ENCODE peak calls at places on chromosomes 7 and 10, in eight cellular contexts. One of them, this sample, is unnamed.

GRCh38 chr10:3780056-3780765 is 4.8 kb downstream of the KLF6 start:
- DNase-seq in uterus: no peak
- DNase-seq in HCT116: no peak
- DNase-seq in PC-3: peak; percentile 61
- DNase-seq in OCI-LY7: no peak
- DNase-seq in neural progenitor cell: no peak
- DNase-seq in body of pancreas: no peak
- DNase-seq in endodermal cell: peak; percentile 54
- DNase-seq in this sample: no peak

GRCh38 chr7:66503036-66503370 is 125.7 kb upstream of the KCTD7 start:
- DNase-seq in uterus: no peak
- DNase-seq in HCT116: no peak
- DNase-seq in PC-3: no peak
- DNase-seq in OCI-LY7: no peak
- DNase-seq in neural progenitor cell: no peak
- DNase-seq in body of pancreas: no peak
- DNase-seq in endodermal cell: no peak
- DNase-seq in this sample: peak; percentile 58

GRCh38 chr10:110885932-110886674 is 14.4 kb downstream of the PDCD4 start:
- DNase-seq in uterus: no peak
- DNase-seq in HCT116: no peak
- DNase-seq in PC-3: peak; percentile 80
- DNase-seq in OCI-LY7: no peak
- DNase-seq in neural progenitor cell: no peak
- DNase-seq in body of pancreas: no peak
- DNase-seq in endodermal cell: no peak
- DNase-seq in this sample: no peak

GRCh38 chr7:67692425-67692824 is 695.8 kb downstream of the TYW1 start:
- DNase-seq in uterus: no peak
- DNase-seq in HCT116: no peak
- DNase-seq in PC-3: peak; percentile 14
- DNase-seq in OCI-LY7: no peak
- DNase-seq in neural progenitor cell: no peak
- DNase-seq in body of pancreas: peak; percentile 58
- DNase-seq in endodermal cell: no peak
- DNase-seq in this sample: no peak

GRCh38 chr7:44602576-44602910 is 3.9 kb upstream of the OGDH start:
- DNase-seq in uterus: no peak
- DNase-seq in HCT116: no peak
- DNase-seq in PC-3: no peak
- DNase-seq in OCI-LY7: no peak
- DNase-seq in neural progenitor cell: no peak
- DNase-seq in body of pancreas: no peak
- DNase-seq in endodermal cell: no peak
- DNase-seq in this sample: no peak

GRCh38 chr10:60282771-60283353 is 106.8 kb downstream of the ANK3 start:
- DNase-seq in uterus: no peak
- DNase-seq in HCT116: no peak
- DNase-seq in PC-3: peak; percentile 99
- DNase-seq in OCI-LY7: peak; percentile 8
- DNase-seq in neural progenitor cell: no peak
- DNase-seq in body of pancreas: peak; percentile 54
- DNase-seq in endodermal cell: no peak
- DNase-seq in this sample: no peak

GRCh38 chr7:41882745-41883527 is 180.0 kb upstream of the INHBA start:
- DNase-seq in uterus: no peak
- DNase-seq in HCT116: no peak
- DNase-seq in PC-3: no peak
- DNase-seq in OCI-LY7: no peak
- DNase-seq in neural progenitor cell: no peak
- DNase-seq in body of pancreas: no peak
- DNase-seq in endodermal cell: no peak
- DNase-seq in this sample: no peak

GRCh38 chr7:84422790-84423189 is 228.2 kb upstream of the SEMA3A start:
- DNase-seq in uterus: no peak
- DNase-seq in HCT116: no peak
- DNase-seq in PC-3: peak; percentile 31
- DNase-seq in OCI-LY7: no peak
- DNase-seq in neural progenitor cell: no peak
- DNase-seq in body of pancreas: no peak
- DNase-seq in endodermal cell: no peak
- DNase-seq in this sample: no peak

GRCh38 chr10:105644978-105645377 is 1003.9 kb downstream of the SORCS3 start:
- DNase-seq in uterus: no peak
- DNase-seq in HCT116: no peak
- DNase-seq in PC-3: no peak
- DNase-seq in OCI-LY7: no peak
- DNase-seq in neural progenitor cell: no peak
- DNase-seq in body of pancreas: no peak
- DNase-seq in endodermal cell: no peak
- DNase-seq in this sample: no peak

GRCh38 chr7:19397917-19398316 is 252.7 kb upstream of the FERD3L start:
- DNase-seq in uterus: no peak
- DNase-seq in HCT116: no peak
- DNase-seq in PC-3: peak; percentile 77
- DNase-seq in OCI-LY7: no peak
- DNase-seq in neural progenitor cell: no peak
- DNase-seq in body of pancreas: peak; percentile 8
- DNase-seq in endodermal cell: no peak
- DNase-seq in this sample: no peak

GRCh38 chr10:11715815-11716494 is 26.2 kb upstream of the ECHDC3 start:
- DNase-seq in uterus: no peak
- DNase-seq in HCT116: no peak
- DNase-seq in PC-3: peak; percentile 90
- DNase-seq in OCI-LY7: no peak
- DNase-seq in neural progenitor cell: no peak
- DNase-seq in body of pancreas: peak; percentile 49
- DNase-seq in endodermal cell: no peak
- DNase-seq in this sample: peak; percentile 81

GRCh38 chr7:80135306-80136104 is 874 bp downstream of the GNAI1 start:
- DNase-seq in uterus: peak; percentile 15
- DNase-seq in HCT116: no peak
- DNase-seq in PC-3: peak; percentile 18
- DNase-seq in OCI-LY7: no peak
- DNase-seq in neural progenitor cell: peak; percentile 54
- DNase-seq in body of pancreas: no peak
- DNase-seq in endodermal cell: peak; percentile 69
- DNase-seq in this sample: no peak

GRCh38 chr7:22343071-22343470 is 13.9 kb downstream of the RAPGEF5 start:
- DNase-seq in uterus: no peak
- DNase-seq in HCT116: no peak
- DNase-seq in PC-3: no peak
- DNase-seq in OCI-LY7: no peak
- DNase-seq in neural progenitor cell: no peak
- DNase-seq in body of pancreas: no peak
- DNase-seq in endodermal cell: no peak
- DNase-seq in this sample: no peak

GRCh38 chr7:56083150-56083785 is 9.5 kb downstream of the PHKG1 start:
- DNase-seq in uterus: no peak
- DNase-seq in HCT116: no peak
- DNase-seq in PC-3: no peak
- DNase-seq in OCI-LY7: no peak
- DNase-seq in neural progenitor cell: no peak
- DNase-seq in body of pancreas: peak; percentile 43
- DNase-seq in endodermal cell: no peak
- DNase-seq in this sample: peak; percentile 59

GRCh38 chr7:13879143-13879542 is 110.3 kb downstream of the ETV1 start:
- DNase-seq in uterus: no peak
- DNase-seq in HCT116: no peak
- DNase-seq in PC-3: no peak
- DNase-seq in OCI-LY7: no peak
- DNase-seq in neural progenitor cell: no peak
- DNase-seq in body of pancreas: no peak
- DNase-seq in endodermal cell: no peak
- DNase-seq in this sample: no peak

GRCh38 chr10:15120523-15120922 is 23.4 kb downstream of the RPP38 start:
- DNase-seq in uterus: no peak
- DNase-seq in HCT116: no peak
- DNase-seq in PC-3: peak; percentile 71
- DNase-seq in OCI-LY7: no peak
- DNase-seq in neural progenitor cell: no peak
- DNase-seq in body of pancreas: no peak
- DNase-seq in endodermal cell: no peak
- DNase-seq in this sample: no peak

DNA sequence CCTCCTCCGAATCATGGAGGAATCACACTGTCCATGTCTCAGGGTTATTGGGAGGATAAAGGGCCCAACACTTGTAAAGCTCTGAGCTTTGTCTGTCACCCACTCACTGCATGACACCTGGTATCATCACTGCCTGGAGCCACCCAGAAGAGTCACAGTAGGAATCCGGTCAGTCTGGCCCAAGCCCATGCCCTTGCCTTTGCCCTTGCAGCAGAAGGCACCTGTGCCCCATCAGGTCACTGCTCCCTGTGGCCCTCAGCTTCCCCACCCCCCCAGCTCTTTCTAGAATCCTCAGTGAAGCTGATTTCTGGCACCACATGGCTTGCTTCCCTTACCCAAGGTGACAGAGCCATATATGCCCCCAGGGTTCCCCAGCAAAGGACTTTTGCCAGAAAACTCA is 14.4 kb downstream of the LDB3 start:
- DNase-seq in uterus: no peak
- DNase-seq in HCT116: no peak
- DNase-seq in PC-3: no peak
- DNase-seq in OCI-LY7: no peak
- DNase-seq in neural progenitor cell: no peak
- DNase-seq in body of pancreas: no peak
- DNase-seq in endodermal cell: no peak
- DNase-seq in this sample: no peak
- H3K4me1 ChIP-seq in uterus: no peaks in the 10 kb centered on the region
- H3K4me1 ChIP-seq in HCT116: no peaks in the 10 kb centered on the region
- H3K4me1 ChIP-seq in PC-3: no peaks in the 10 kb centered on the region
- H3K4me1 ChIP-seq in OCI-LY7: no peaks in the 10 kb centered on the region
- H3K4me1 ChIP-seq in neural progenitor cell: peaks cover 17% of the 10 kb centered on the region
- H3K4me1 ChIP-seq in body of pancreas: no peaks in the 10 kb centered on the region
- H3K4me1 ChIP-seq in endodermal cell: no peaks in the 10 kb centered on the region
- H3K4me1 ChIP-seq in this sample: no peaks in the 10 kb centered on the region

GRCh38 chr7:72335561-72336381 is 76.4 kb downstream of the CALN1 start:
- DNase-seq in uterus: no peak
- DNase-seq in HCT116: no peak
- DNase-seq in PC-3: no peak
- DNase-seq in OCI-LY7: no peak
- DNase-seq in neural progenitor cell: peak; percentile 68
- DNase-seq in body of pancreas: no peak
- DNase-seq in endodermal cell: peak; percentile 89
- DNase-seq in this sample: no peak
- H3K4me3 ChIP-seq in uterus: no peak overlapping the region
- H3K4me3 ChIP-seq in HCT116: no peak overlapping the region
- H3K4me3 ChIP-seq in PC-3: no peak overlapping the region
- H3K4me3 ChIP-seq in OCI-LY7: no peak overlapping the region
- H3K4me3 ChIP-seq in neural progenitor cell: peak overlapping the region; percentile 87
- H3K4me3 ChIP-seq in body of pancreas: no peak overlapping the region
- H3K4me3 ChIP-seq in endodermal cell: peak overlapping the region; percentile 81
- H3K4me3 ChIP-seq in this sample: no peak overlapping the region

GRCh38 chr7:35781200-35781701 is 19.6 kb upstream of the SEPTIN7 start:
- DNase-seq in uterus: no peak
- DNase-seq in HCT116: no peak
- DNase-seq in PC-3: no peak
- DNase-seq in OCI-LY7: no peak
- DNase-seq in neural progenitor cell: no peak
- DNase-seq in body of pancreas: no peak
- DNase-seq in endodermal cell: no peak
- DNase-seq in this sample: no peak

GRCh38 chr7:35787925-35788324 is 12.9 kb upstream of the SEPTIN7 start:
- DNase-seq in uterus: no peak
- DNase-seq in HCT116: no peak
- DNase-seq in PC-3: no peak
- DNase-seq in OCI-LY7: no peak
- DNase-seq in neural progenitor cell: no peak
- DNase-seq in body of pancreas: no peak
- DNase-seq in endodermal cell: no peak
- DNase-seq in this sample: no peak

GRCh38 chr7:35784332-35784731 is 16.5 kb upstream of the SEPTIN7 start:
- DNase-seq in uterus: no peak
- DNase-seq in HCT116: no peak
- DNase-seq in PC-3: no peak
- DNase-seq in OCI-LY7: no peak
- DNase-seq in neural progenitor cell: no peak
- DNase-seq in body of pancreas: no peak
- DNase-seq in endodermal cell: no peak
- DNase-seq in this sample: no peak

GRCh38 chr7:35781767-35782515 is 18.9 kb upstream of the SEPTIN7 start:
- DNase-seq in uterus: no peak
- DNase-seq in HCT116: no peak
- DNase-seq in PC-3: no peak
- DNase-seq in OCI-LY7: no peak
- DNase-seq in neural progenitor cell: no peak
- DNase-seq in body of pancreas: no peak
- DNase-seq in endodermal cell: no peak
- DNase-seq in this sample: no peak

DNA sequence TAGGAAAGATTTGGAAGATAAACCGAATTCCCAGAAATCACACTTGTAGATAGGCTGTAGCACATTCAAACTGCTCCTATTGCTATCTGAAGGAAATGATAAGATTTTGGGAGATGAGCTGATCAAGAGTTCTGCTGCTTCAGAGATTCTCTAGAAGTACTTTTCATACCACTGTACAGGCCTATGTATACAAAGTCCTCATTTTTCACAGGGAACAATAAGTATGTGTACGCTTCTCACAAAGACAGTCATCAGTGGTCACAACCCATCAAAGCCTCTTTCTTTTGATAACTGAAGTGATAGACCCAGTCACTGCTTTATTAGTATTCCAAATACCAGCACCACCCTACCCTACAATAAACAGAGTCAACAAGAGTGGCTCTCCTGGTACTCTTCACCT is 15.6 kb upstream of the SEPTIN7 start:
- DNase-seq in uterus: no peak
- DNase-seq in HCT116: no peak
- DNase-seq in PC-3: no peak
- DNase-seq in OCI-LY7: no peak
- DNase-seq in neural progenitor cell: no peak
- DNase-seq in body of pancreas: no peak
- DNase-seq in endodermal cell: no peak
- DNase-seq in this sample: no peak
- H3K4me1 ChIP-seq in uterus: no peaks in the 10 kb centered on the region
- H3K4me1 ChIP-seq in HCT116: no peaks in the 10 kb centered on the region
- H3K4me1 ChIP-seq in PC-3: no peaks in the 10 kb centered on the region
- H3K4me1 ChIP-seq in OCI-LY7: no peaks in the 10 kb centered on the region
- H3K4me1 ChIP-seq in neural progenitor cell: no peaks in the 10 kb centered on the region
- H3K4me1 ChIP-seq in body of pancreas: no peaks in the 10 kb centered on the region
- H3K4me1 ChIP-seq in endodermal cell: peaks cover 10% of the 10 kb centered on the region
- H3K4me1 ChIP-seq in this sample: no peaks in the 10 kb centered on the region

GRCh38 chr10:101217450-101218281 is 11.6 kb downstream of the LBX1 start:
- DNase-seq in uterus: no peak
- DNase-seq in HCT116: no peak
- DNase-seq in PC-3: peak; percentile 62
- DNase-seq in OCI-LY7: no peak
- DNase-seq in neural progenitor cell: peak; percentile 96
- DNase-seq in body of pancreas: peak; percentile 49
- DNase-seq in endodermal cell: peak; percentile 94
- DNase-seq in this sample: no peak
- H3K4me3 ChIP-seq in uterus: no peak overlapping the region
- H3K4me3 ChIP-seq in HCT116: no peak overlapping the region
- H3K4me3 ChIP-seq in PC-3: peak overlapping the region; percentile 28
- H3K4me3 ChIP-seq in OCI-LY7: no peak overlapping the region
- H3K4me3 ChIP-seq in neural progenitor cell: peak overlapping the region; percentile 25
- H3K4me3 ChIP-seq in body of pancreas: no peak overlapping the region
- H3K4me3 ChIP-seq in endodermal cell: no peak overlapping the region
- H3K4me3 ChIP-seq in this sample: no peak overlapping the region

GRCh38 chr10:77606751-77607150 is 30.9 kb downstream of the KCNMA1 start:
- DNase-seq in uterus: no peak
- DNase-seq in HCT116: no peak
- DNase-seq in PC-3: peak; percentile 99
- DNase-seq in OCI-LY7: no peak
- DNase-seq in neural progenitor cell: no peak
- DNase-seq in body of pancreas: no peak
- DNase-seq in endodermal cell: no peak
- DNase-seq in this sample: no peak
- H3K4me1 ChIP-seq in uterus: no peaks in the 10 kb centered on the region
- H3K4me1 ChIP-seq in HCT116: peaks cover 29% of the 10 kb centered on the region
- H3K4me1 ChIP-seq in PC-3: peaks cover 61% of the 10 kb centered on the region
- H3K4me1 ChIP-seq in OCI-LY7: no peaks in the 10 kb centered on the region
- H3K4me1 ChIP-seq in neural progenitor cell: peaks cover 8% of the 10 kb centered on the region
- H3K4me1 ChIP-seq in body of pancreas: peaks cover 8% of the 10 kb centered on the region
- H3K4me1 ChIP-seq in endodermal cell: no peaks in the 10 kb centered on the region
- H3K4me1 ChIP-seq in this sample: peaks cover 7% of the 10 kb centered on the region

This sample was measured in upper lobe of right lung.